ENCODE peak calls at places on chromosomes 1 and 21, in six cellular contexts. One of them, this sample, is unnamed.

GRCh38 chr1:29698033-29698432 is 461.7 kb downstream of the PTPRU start:
- DNase-seq in heart left ventricle: no peak
- DNase-seq in progenitor cell of endocrine pancreas: peak; percentile 34
- DNase-seq in HCT116: peak; percentile 57
- DNase-seq in AG04450: no peak
- DNase-seq in fibroblast of lung: peak; percentile 75
- DNase-seq in this sample: no peak

GRCh38 chr1:59180715-59181114 is 116.2 kb upstream of the FGGY start:
- DNase-seq in heart left ventricle: no peak
- DNase-seq in progenitor cell of endocrine pancreas: no peak
- DNase-seq in HCT116: no peak
- DNase-seq in AG04450: no peak
- DNase-seq in fibroblast of lung: no peak
- DNase-seq in this sample: no peak

GRCh38 chr1:63674238-63674864 is 81.1 kb downstream of the PGM1 start:
- DNase-seq in heart left ventricle: peak; percentile 65
- DNase-seq in progenitor cell of endocrine pancreas: peak; percentile 67
- DNase-seq in HCT116: peak; percentile 67
- DNase-seq in AG04450: peak; percentile 74
- DNase-seq in fibroblast of lung: peak; percentile 92
- DNase-seq in this sample: peak; percentile 76

GRCh38 chr1:109246141-109246551 is 3.2 kb upstream of the CELSR2 start:
- DNase-seq in heart left ventricle: no peak
- DNase-seq in progenitor cell of endocrine pancreas: no peak
- DNase-seq in HCT116: no peak
- DNase-seq in AG04450: no peak
- DNase-seq in fibroblast of lung: no peak
- DNase-seq in this sample: no peak

GRCh38 chr1:203636306-203636705 is 9.7 kb downstream of the ATP2B4 start:
- DNase-seq in heart left ventricle: no peak
- DNase-seq in progenitor cell of endocrine pancreas: no peak
- DNase-seq in HCT116: no peak
- DNase-seq in AG04450: no peak
- DNase-seq in fibroblast of lung: peak; percentile 85
- DNase-seq in this sample: no peak

GRCh38 chr1:154857441-154858215 is 12.5 kb downstream of the KCNN3 start:
- DNase-seq in heart left ventricle: no peak
- DNase-seq in progenitor cell of endocrine pancreas: no peak
- DNase-seq in HCT116: no peak
- DNase-seq in AG04450: no peak
- DNase-seq in fibroblast of lung: no peak
- DNase-seq in this sample: no peak

GRCh38 chr1:236795757-236796719 is 946 bp downstream of the MTR start:
- DNase-seq in heart left ventricle: no peak
- DNase-seq in progenitor cell of endocrine pancreas: no peak
- DNase-seq in HCT116: peak; percentile 7
- DNase-seq in AG04450: no peak
- DNase-seq in fibroblast of lung: peak; percentile 61
- DNase-seq in this sample: no peak

GRCh38 chr1:99170516-99170915 is 93.8 kb upstream of the PLPPR4 start:
- DNase-seq in heart left ventricle: no peak
- DNase-seq in progenitor cell of endocrine pancreas: no peak
- DNase-seq in HCT116: no peak
- DNase-seq in AG04450: no peak
- DNase-seq in fibroblast of lung: peak; percentile 69
- DNase-seq in this sample: no peak

GRCh38 chr1:154182342-154183044 is 9.4 kb downstream of the TPM3 start:
- DNase-seq in heart left ventricle: peak; percentile 87
- DNase-seq in progenitor cell of endocrine pancreas: peak; percentile 15
- DNase-seq in HCT116: peak; percentile 22
- DNase-seq in AG04450: peak; percentile 42
- DNase-seq in fibroblast of lung: peak; percentile 87
- DNase-seq in this sample: peak; percentile 70

GRCh38 chr1:15141933-15142647 is 11.5 kb upstream of the TMEM51 start:
- DNase-seq in heart left ventricle: no peak
- DNase-seq in progenitor cell of endocrine pancreas: no peak
- DNase-seq in HCT116: no peak
- DNase-seq in AG04450: no peak
- DNase-seq in fibroblast of lung: peak; percentile 94
- DNase-seq in this sample: no peak

GRCh38 chr1:151002006-151002405 is 4.7 kb downstream of the MINDY1 start:
- DNase-seq in heart left ventricle: no peak
- DNase-seq in progenitor cell of endocrine pancreas: no peak
- DNase-seq in HCT116: no peak
- DNase-seq in AG04450: no peak
- DNase-seq in fibroblast of lung: no peak
- DNase-seq in this sample: no peak

GRCh38 chr1:6425671-6426070 is 1.1 kb downstream of the ESPN start:
- DNase-seq in heart left ventricle: no peak
- DNase-seq in progenitor cell of endocrine pancreas: no peak
- DNase-seq in HCT116: no peak
- DNase-seq in AG04450: no peak
- DNase-seq in fibroblast of lung: no peak
- DNase-seq in this sample: no peak

GRCh38 chr1:203069028-203069804 is 16.6 kb downstream of the MYOG start:
- DNase-seq in heart left ventricle: no peak
- DNase-seq in progenitor cell of endocrine pancreas: no peak
- DNase-seq in HCT116: no peak
- DNase-seq in AG04450: no peak
- DNase-seq in fibroblast of lung: no peak
- DNase-seq in this sample: no peak

GRCh38 chr1:205259998-205260397 is 32.3 kb downstream of the TMCC2 start:
- DNase-seq in heart left ventricle: no peak
- DNase-seq in progenitor cell of endocrine pancreas: no peak
- DNase-seq in HCT116: no peak
- DNase-seq in AG04450: no peak
- DNase-seq in fibroblast of lung: no peak
- DNase-seq in this sample: no peak

GRCh38 chr1:176778056-176778455 is 315.1 kb downstream of the PAPPA2 start:
- DNase-seq in heart left ventricle: no peak
- DNase-seq in progenitor cell of endocrine pancreas: no peak
- DNase-seq in HCT116: no peak
- DNase-seq in AG04450: no peak
- DNase-seq in fibroblast of lung: no peak
- DNase-seq in this sample: no peak

GRCh38 chr1:23763040-23763577 is 15.1 kb upstream of the PITHD1 start:
- DNase-seq in heart left ventricle: no peak
- DNase-seq in progenitor cell of endocrine pancreas: no peak
- DNase-seq in HCT116: no peak
- DNase-seq in AG04450: no peak
- DNase-seq in fibroblast of lung: no peak
- DNase-seq in this sample: no peak

GRCh38 chr21:45401916-45402900 is 2.8 kb upstream of the COL18A1 start:
- DNase-seq in heart left ventricle: peak; percentile 56
- DNase-seq in progenitor cell of endocrine pancreas: no peak
- DNase-seq in HCT116: no peak
- DNase-seq in AG04450: no peak
- DNase-seq in fibroblast of lung: peak; percentile 13
- DNase-seq in this sample: no peak

GRCh38 chr1:10057305-10057704 is 24.5 kb downstream of the UBE4B start:
- DNase-seq in heart left ventricle: no peak
- DNase-seq in progenitor cell of endocrine pancreas: no peak
- DNase-seq in HCT116: no peak
- DNase-seq in AG04450: no peak
- DNase-seq in fibroblast of lung: peak; percentile 70
- DNase-seq in this sample: no peak

GRCh38 chr1:153565529-153566374 is at the start of gene S100A2:
- DNase-seq in heart left ventricle: no peak
- DNase-seq in progenitor cell of endocrine pancreas: no peak
- DNase-seq in HCT116: peak; percentile 92
- DNase-seq in AG04450: peak; percentile 83
- DNase-seq in fibroblast of lung: peak; percentile 96
- DNase-seq in this sample: no peak

GRCh38 chr1:1082239-1083180 is 8.4 kb upstream of the RNF223 start:
- DNase-seq in heart left ventricle: peak; percentile 64
- DNase-seq in progenitor cell of endocrine pancreas: no peak
- DNase-seq in HCT116: no peak
- DNase-seq in AG04450: no peak
- DNase-seq in fibroblast of lung: no peak
- DNase-seq in this sample: peak; percentile 71

GRCh38 chr1:241608379-241609033 is 31.7 kb downstream of the CHML start:
- DNase-seq in heart left ventricle: no peak
- DNase-seq in progenitor cell of endocrine pancreas: no peak
- DNase-seq in HCT116: no peak
- DNase-seq in AG04450: no peak
- DNase-seq in fibroblast of lung: peak; percentile 71
- DNase-seq in this sample: no peak

GRCh38 chr1:151991663-151992344 is 1.9 kb downstream of the S100A10 start:
- DNase-seq in heart left ventricle: no peak
- DNase-seq in progenitor cell of endocrine pancreas: no peak
- DNase-seq in HCT116: no peak
- DNase-seq in AG04450: no peak
- DNase-seq in fibroblast of lung: no peak
- DNase-seq in this sample: no peak

DNA sequence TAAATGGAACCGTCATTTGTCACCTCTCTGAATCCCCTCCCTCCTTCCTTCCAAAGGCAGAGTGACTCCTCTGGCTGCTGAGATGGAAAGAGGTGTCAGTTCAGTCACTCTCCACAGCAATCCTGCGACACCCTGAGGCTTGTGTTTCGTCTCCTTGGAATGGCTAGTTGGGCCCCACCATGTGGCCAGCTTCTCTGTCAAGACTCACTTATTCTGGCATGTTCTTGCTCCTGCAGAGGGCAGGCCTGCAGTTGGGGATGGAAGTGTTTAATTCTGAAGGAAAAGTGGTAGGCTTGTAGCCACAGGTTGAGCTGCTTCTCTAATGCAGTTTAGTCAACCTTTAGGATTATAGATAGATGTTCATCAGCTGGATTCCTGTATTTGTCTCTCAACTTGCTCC is 149.6 kb downstream of the LMO4 start:
- DNase-seq in heart left ventricle: no peak
- DNase-seq in progenitor cell of endocrine pancreas: no peak
- DNase-seq in HCT116: peak; percentile 16
- DNase-seq in AG04450: no peak
- DNase-seq in fibroblast of lung: peak; percentile 42
- DNase-seq in this sample: no peak
- TF ChIP-seq CTCF in heart left ventricle: no peak
- TF ChIP-seq CTCF in progenitor cell of endocrine pancreas: no peak
- TF ChIP-seq CTCF in HCT116: peak; percentile 23
- TF ChIP-seq CTCF in AG04450: peak; percentile 34
- TF ChIP-seq CTCF in fibroblast of lung: peak; percentile 21
- TF ChIP-seq CTCF in this sample: no peak

GRCh38 chr1:44526295-44527073 is 121.4 kb downstream of the RNF220 start:
- DNase-seq in heart left ventricle: no peak
- DNase-seq in progenitor cell of endocrine pancreas: no peak
- DNase-seq in HCT116: no peak
- DNase-seq in AG04450: no peak
- DNase-seq in fibroblast of lung: peak; percentile 11
- DNase-seq in this sample: no peak

GRCh38 chr1:44523747-44524146 is 118.7 kb downstream of the RNF220 start:
- DNase-seq in heart left ventricle: no peak
- DNase-seq in progenitor cell of endocrine pancreas: no peak
- DNase-seq in HCT116: no peak
- DNase-seq in AG04450: no peak
- DNase-seq in fibroblast of lung: no peak
- DNase-seq in this sample: no peak

GRCh38 chr1:44521378-44522080 is 116.5 kb downstream of the RNF220 start:
- DNase-seq in heart left ventricle: no peak
- DNase-seq in progenitor cell of endocrine pancreas: no peak
- DNase-seq in HCT116: no peak
- DNase-seq in AG04450: no peak
- DNase-seq in fibroblast of lung: no peak
- DNase-seq in this sample: no peak

GRCh38 chr1:44524180-44524579 is 119.1 kb downstream of the RNF220 start:
- DNase-seq in heart left ventricle: no peak
- DNase-seq in progenitor cell of endocrine pancreas: no peak
- DNase-seq in HCT116: no peak
- DNase-seq in AG04450: no peak
- DNase-seq in fibroblast of lung: no peak
- DNase-seq in this sample: no peak

DNA sequence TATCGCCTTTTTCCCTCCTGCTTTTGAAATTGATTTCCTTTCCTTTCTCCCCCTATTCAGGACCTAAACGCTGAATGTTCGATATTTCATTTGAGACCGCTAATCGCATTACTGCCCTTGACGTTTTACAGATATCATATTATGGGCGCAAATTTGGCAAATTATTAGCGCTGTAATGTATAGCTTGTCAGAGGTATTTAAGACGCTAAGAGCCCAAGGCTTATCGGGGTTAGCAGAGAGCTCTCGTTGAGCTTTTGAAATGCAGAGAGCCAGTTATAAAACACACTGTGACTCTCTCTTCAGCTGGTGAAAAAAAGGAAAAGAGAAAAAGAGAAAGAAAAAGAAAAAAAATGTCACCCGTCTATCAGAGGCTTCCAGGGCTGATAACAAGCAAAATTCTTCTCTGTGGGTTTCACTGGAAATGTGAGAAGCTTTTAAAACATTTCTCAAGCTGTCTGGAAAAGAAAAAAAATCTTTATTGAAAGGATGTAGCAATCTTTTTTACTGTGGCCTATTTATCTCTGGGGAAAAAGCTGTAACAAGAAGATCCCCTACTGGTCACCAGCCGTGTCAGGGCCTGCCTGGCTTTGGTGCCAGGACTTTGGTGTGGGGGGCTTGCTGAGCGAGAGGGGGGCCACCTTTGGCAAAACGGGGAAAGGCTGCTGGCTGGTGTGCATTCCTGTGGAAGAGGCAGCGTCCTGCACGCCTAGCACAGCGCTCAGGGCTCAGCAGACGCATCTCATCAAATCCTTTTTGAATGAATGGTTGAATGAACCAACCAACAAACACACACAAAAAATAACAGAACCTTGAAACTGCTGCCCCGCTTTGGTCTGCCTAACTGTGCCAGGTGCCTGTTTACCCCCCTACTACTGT is 119.8 kb downstream of the RNF220 start:
- DNase-seq in heart left ventricle: no peak
- DNase-seq in progenitor cell of endocrine pancreas: no peak
- DNase-seq in HCT116: no peak
- DNase-seq in AG04450: no peak
- DNase-seq in fibroblast of lung: no peak
- DNase-seq in this sample: no peak
- TF ChIP-seq CTCF in heart left ventricle: no peak
- TF ChIP-seq CTCF in progenitor cell of endocrine pancreas: no peak
- TF ChIP-seq CTCF in HCT116: no peak
- TF ChIP-seq CTCF in AG04450: no peak
- TF ChIP-seq CTCF in fibroblast of lung: no peak
- TF ChIP-seq CTCF in this sample: no peak

DNA sequence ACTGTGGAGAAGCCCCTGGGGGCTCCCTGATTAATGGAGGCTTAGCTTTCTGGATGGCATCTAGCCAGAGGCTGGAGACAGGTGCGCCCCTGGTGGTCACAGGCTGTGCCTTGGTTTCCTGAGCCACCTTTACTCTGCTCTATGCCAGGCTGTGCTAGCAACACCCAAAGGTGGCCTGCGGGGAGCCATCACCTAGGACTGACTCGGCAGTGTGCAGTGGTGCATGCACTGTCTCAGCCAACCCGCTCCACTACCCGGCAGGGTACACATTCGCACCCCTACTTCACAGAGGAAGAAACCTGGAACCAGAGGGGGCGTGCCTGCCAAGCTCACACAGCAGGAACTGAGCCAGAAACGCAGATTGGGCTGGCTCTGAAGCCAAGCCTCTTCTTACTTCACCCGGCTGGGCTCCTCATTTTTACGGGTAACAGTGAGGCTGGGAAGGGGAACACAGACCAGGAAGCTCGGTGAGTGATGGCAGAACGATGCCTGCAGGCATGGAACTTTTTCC is 24.8 kb downstream of the PCSK9 start:
- DNase-seq in heart left ventricle: no peak
- DNase-seq in progenitor cell of endocrine pancreas: no peak
- DNase-seq in HCT116: no peak
- DNase-seq in AG04450: no peak
- DNase-seq in fibroblast of lung: peak; percentile 24
- DNase-seq in this sample: no peak
- TF ChIP-seq CTCF in heart left ventricle: no peak
- TF ChIP-seq CTCF in progenitor cell of endocrine pancreas: peak; percentile 39
- TF ChIP-seq CTCF in HCT116: peak; percentile 65
- TF ChIP-seq CTCF in AG04450: peak; percentile 22
- TF ChIP-seq CTCF in fibroblast of lung: no peak
- TF ChIP-seq CTCF in this sample: peak; percentile 38

GRCh38 chr1:115463347-115463746 is 125.3 kb upstream of the NGF start:
- DNase-seq in heart left ventricle: no peak
- DNase-seq in progenitor cell of endocrine pancreas: no peak
- DNase-seq in HCT116: no peak
- DNase-seq in AG04450: no peak
- DNase-seq in fibroblast of lung: no peak
- DNase-seq in this sample: no peak
- TF ChIP-seq CTCF in heart left ventricle: peak; percentile 41
- TF ChIP-seq CTCF in progenitor cell of endocrine pancreas: peak; percentile 45
- TF ChIP-seq CTCF in HCT116: peak; percentile 20
- TF ChIP-seq CTCF in AG04450: no peak
- TF ChIP-seq CTCF in fibroblast of lung: no peak
- TF ChIP-seq CTCF in this sample: no peak

This sample was measured in type B pancreatic cell.